ENCODE peak calls at places on chromosomes 11 and 22, in eight cellular contexts. One of them, this sample, is unnamed.

GRCh38 chr22:45210577-45211431 is 29.9 kb downstream of the KIAA0930 start:
- DNase-seq in C1 segment of cervical spinal cord: no peak
- DNase-seq in mucosa of descending colon: no peak
- DNase-seq in cardiac fibroblast: no peak
- DNase-seq in amniotic stem cell: no peak
- DNase-seq in cerebellum: no peak
- DNase-seq in neural crest cell: no peak
- DNase-seq in NCI-H1417: no peak
- DNase-seq in this sample: no peak

GRCh38 chr22:28112130-28112529 is 193.1 kb upstream of the PITPNB start:
- DNase-seq in C1 segment of cervical spinal cord: no peak
- DNase-seq in mucosa of descending colon: no peak
- DNase-seq in cardiac fibroblast: no peak
- DNase-seq in amniotic stem cell: no peak
- DNase-seq in cerebellum: no peak
- DNase-seq in neural crest cell: no peak
- DNase-seq in NCI-H1417: no peak
- DNase-seq in this sample: no peak

GRCh38 chr11:22634897-22635629 is 9.4 kb upstream of the FANCF start:
- DNase-seq in C1 segment of cervical spinal cord: no peak
- DNase-seq in mucosa of descending colon: peak; percentile 33
- DNase-seq in cardiac fibroblast: peak; percentile 53
- DNase-seq in amniotic stem cell: no peak
- DNase-seq in cerebellum: no peak
- DNase-seq in neural crest cell: no peak
- DNase-seq in NCI-H1417: peak; percentile 19
- DNase-seq in this sample: no peak

GRCh38 chr11:66856496-66857233 is at the start of gene LRFN4:
- DNase-seq in C1 segment of cervical spinal cord: peak; percentile 62
- DNase-seq in mucosa of descending colon: peak; percentile 55
- DNase-seq in cardiac fibroblast: no peak
- DNase-seq in amniotic stem cell: no peak
- DNase-seq in cerebellum: peak; percentile 82
- DNase-seq in neural crest cell: no peak
- DNase-seq in NCI-H1417: no peak
- DNase-seq in this sample: no peak

GRCh38 chr11:76685841-76686240 is 15.3 kb upstream of the LRRC32 start:
- DNase-seq in C1 segment of cervical spinal cord: no peak
- DNase-seq in mucosa of descending colon: no peak
- DNase-seq in cardiac fibroblast: no peak
- DNase-seq in amniotic stem cell: no peak
- DNase-seq in cerebellum: no peak
- DNase-seq in neural crest cell: no peak
- DNase-seq in NCI-H1417: no peak
- DNase-seq in this sample: no peak

GRCh38 chr11:64070301-64070656 is 34.5 kb downstream of the FLRT1 start:
- DNase-seq in C1 segment of cervical spinal cord: no peak
- DNase-seq in mucosa of descending colon: no peak
- DNase-seq in cardiac fibroblast: no peak
- DNase-seq in amniotic stem cell: no peak
- DNase-seq in cerebellum: no peak
- DNase-seq in neural crest cell: no peak
- DNase-seq in NCI-H1417: no peak
- DNase-seq in this sample: no peak

GRCh38 chr11:19603771-19604170 is 108.9 kb upstream of the NAV2 start:
- DNase-seq in C1 segment of cervical spinal cord: no peak
- DNase-seq in mucosa of descending colon: no peak
- DNase-seq in cardiac fibroblast: no peak
- DNase-seq in amniotic stem cell: no peak
- DNase-seq in cerebellum: no peak
- DNase-seq in neural crest cell: no peak
- DNase-seq in NCI-H1417: no peak
- DNase-seq in this sample: no peak

GRCh38 chr11:61056566-61056965 is 45.7 kb upstream of the CD5 start:
- DNase-seq in C1 segment of cervical spinal cord: no peak
- DNase-seq in mucosa of descending colon: no peak
- DNase-seq in cardiac fibroblast: no peak
- DNase-seq in amniotic stem cell: no peak
- DNase-seq in cerebellum: no peak
- DNase-seq in neural crest cell: no peak
- DNase-seq in NCI-H1417: peak; percentile 59
- DNase-seq in this sample: no peak

GRCh38 chr11:126210871-126211235 is 597 bp downstream of the RPUSD4 start:
- DNase-seq in C1 segment of cervical spinal cord: no peak
- DNase-seq in mucosa of descending colon: no peak
- DNase-seq in cardiac fibroblast: no peak
- DNase-seq in amniotic stem cell: no peak
- DNase-seq in cerebellum: no peak
- DNase-seq in neural crest cell: peak; percentile 7
- DNase-seq in NCI-H1417: no peak
- DNase-seq in this sample: peak; percentile 40

GRCh38 chr22:46081036-46081830 is 69.1 kb upstream of the PPARA start:
- DNase-seq in C1 segment of cervical spinal cord: no peak
- DNase-seq in mucosa of descending colon: no peak
- DNase-seq in cardiac fibroblast: no peak
- DNase-seq in amniotic stem cell: no peak
- DNase-seq in cerebellum: no peak
- DNase-seq in neural crest cell: no peak
- DNase-seq in NCI-H1417: no peak
- DNase-seq in this sample: no peak

GRCh38 chr11:103546236-103546635 is 437.0 kb downstream of the DYNC2H1 start:
- DNase-seq in C1 segment of cervical spinal cord: no peak
- DNase-seq in mucosa of descending colon: no peak
- DNase-seq in cardiac fibroblast: peak; percentile 57
- DNase-seq in amniotic stem cell: no peak
- DNase-seq in cerebellum: no peak
- DNase-seq in neural crest cell: no peak
- DNase-seq in NCI-H1417: peak; percentile 59
- DNase-seq in this sample: no peak

GRCh38 chr22:42857845-42858481 is 890 bp upstream of the ARFGAP3 start:
- DNase-seq in C1 segment of cervical spinal cord: no peak
- DNase-seq in mucosa of descending colon: peak; percentile 22
- DNase-seq in cardiac fibroblast: no peak
- DNase-seq in amniotic stem cell: no peak
- DNase-seq in cerebellum: no peak
- DNase-seq in neural crest cell: no peak
- DNase-seq in NCI-H1417: no peak
- DNase-seq in this sample: no peak

GRCh38 chr11:111642521-111642920 is 40.3 kb downstream of the SIK2 start:
- DNase-seq in C1 segment of cervical spinal cord: no peak
- DNase-seq in mucosa of descending colon: no peak
- DNase-seq in cardiac fibroblast: no peak
- DNase-seq in amniotic stem cell: no peak
- DNase-seq in cerebellum: no peak
- DNase-seq in neural crest cell: no peak
- DNase-seq in NCI-H1417: peak; percentile 3
- DNase-seq in this sample: no peak

GRCh38 chr22:37048133-37048532 is 3.4 kb upstream of the KCTD17 start:
- DNase-seq in C1 segment of cervical spinal cord: no peak
- DNase-seq in mucosa of descending colon: no peak
- DNase-seq in cardiac fibroblast: no peak
- DNase-seq in amniotic stem cell: no peak
- DNase-seq in cerebellum: no peak
- DNase-seq in neural crest cell: no peak
- DNase-seq in NCI-H1417: no peak
- DNase-seq in this sample: no peak

GRCh38 chr11:76735841-76736240 is 47.3 kb upstream of the TSKU start:
- DNase-seq in C1 segment of cervical spinal cord: no peak
- DNase-seq in mucosa of descending colon: no peak
- DNase-seq in cardiac fibroblast: no peak
- DNase-seq in amniotic stem cell: no peak
- DNase-seq in cerebellum: peak; percentile 79
- DNase-seq in neural crest cell: no peak
- DNase-seq in NCI-H1417: no peak
- DNase-seq in this sample: no peak

GRCh38 chr22:30325724-30326703 is 727 bp downstream of the TBC1D10A start:
- DNase-seq in C1 segment of cervical spinal cord: no peak
- DNase-seq in mucosa of descending colon: peak; percentile 64
- DNase-seq in cardiac fibroblast: no peak
- DNase-seq in amniotic stem cell: no peak
- DNase-seq in cerebellum: peak; percentile 30
- DNase-seq in neural crest cell: no peak
- DNase-seq in NCI-H1417: peak; percentile 38
- DNase-seq in this sample: no peak

GRCh38 chr11:12886508-12886907 is 122.6 kb upstream of the RASSF10 start:
- DNase-seq in C1 segment of cervical spinal cord: no peak
- DNase-seq in mucosa of descending colon: no peak
- DNase-seq in cardiac fibroblast: no peak
- DNase-seq in amniotic stem cell: no peak
- DNase-seq in cerebellum: no peak
- DNase-seq in neural crest cell: no peak
- DNase-seq in NCI-H1417: no peak
- DNase-seq in this sample: no peak

GRCh38 chr22:46860562-46860961 is 98.1 kb downstream of the TBC1D22A start:
- DNase-seq in C1 segment of cervical spinal cord: no peak
- DNase-seq in mucosa of descending colon: no peak
- DNase-seq in cardiac fibroblast: no peak
- DNase-seq in amniotic stem cell: no peak
- DNase-seq in cerebellum: no peak
- DNase-seq in neural crest cell: no peak
- DNase-seq in NCI-H1417: no peak
- DNase-seq in this sample: no peak

GRCh38 chr11:86676533-86677154 is 4.2 kb upstream of the ME3 start:
- DNase-seq in C1 segment of cervical spinal cord: no peak
- DNase-seq in mucosa of descending colon: peak; percentile 38
- DNase-seq in cardiac fibroblast: peak; percentile 42
- DNase-seq in amniotic stem cell: no peak
- DNase-seq in cerebellum: no peak
- DNase-seq in neural crest cell: no peak
- DNase-seq in NCI-H1417: no peak
- DNase-seq in this sample: peak; percentile 26

GRCh38 chr22:37549704-37550059 is 10.6 kb upstream of the CDC42EP1 start:
- DNase-seq in C1 segment of cervical spinal cord: peak; percentile 38
- DNase-seq in mucosa of descending colon: no peak
- DNase-seq in cardiac fibroblast: peak; percentile 52
- DNase-seq in amniotic stem cell: peak; percentile 34
- DNase-seq in cerebellum: no peak
- DNase-seq in neural crest cell: no peak
- DNase-seq in NCI-H1417: no peak
- DNase-seq in this sample: no peak

GRCh38 chr11:2298131-2298794 is 3.5 kb downstream of the C11orf21 start:
- DNase-seq in C1 segment of cervical spinal cord: no peak
- DNase-seq in mucosa of descending colon: peak; percentile 1
- DNase-seq in cardiac fibroblast: no peak
- DNase-seq in amniotic stem cell: no peak
- DNase-seq in cerebellum: no peak
- DNase-seq in neural crest cell: no peak
- DNase-seq in NCI-H1417: no peak
- DNase-seq in this sample: no peak

GRCh38 chr22:37187552-37187890 is 526 bp downstream of the C1QTNF6 start:
- DNase-seq in C1 segment of cervical spinal cord: no peak
- DNase-seq in mucosa of descending colon: peak; percentile 65
- DNase-seq in cardiac fibroblast: peak; percentile 55
- DNase-seq in amniotic stem cell: no peak
- DNase-seq in cerebellum: no peak
- DNase-seq in neural crest cell: no peak
- DNase-seq in NCI-H1417: no peak
- DNase-seq in this sample: no peak